ENCODE peak calls at places on chromosomes 3 and 15, in six cellular contexts. One of them, this sample, is unnamed.

GRCh38 chr3:44516230-44516629 is 38.8 kb upstream of the ZNF445 start:
- DNase-seq in endothelial cell of umbilical vein: no peak
- DNase-seq in K562: no peak
- DNase-seq in HepG2: no peak
- DNase-seq in GM12878: no peak
- DNase-seq in A549: no peak
- DNase-seq in this sample: peak

GRCh38 chr3:185912929-185913901 is 24.6 kb downstream of the TRA2B start:
- DNase-seq in endothelial cell of umbilical vein: no peak
- DNase-seq in K562: no peak
- DNase-seq in HepG2: no peak
- DNase-seq in GM12878: no peak
- DNase-seq in A549: no peak
- DNase-seq in this sample: peak

GRCh38 chr3:46209751-46210470 is 1.8 kb upstream of the CCR1 start:
- DNase-seq in endothelial cell of umbilical vein: no peak
- DNase-seq in K562: no peak
- DNase-seq in HepG2: no peak
- DNase-seq in GM12878: no peak
- DNase-seq in A549: no peak
- DNase-seq in this sample: no peak

GRCh38 chr15:68340711-68341671 is 63.4 kb downstream of the FEM1B start:
- DNase-seq in endothelial cell of umbilical vein: peak
- DNase-seq in K562: no peak
- DNase-seq in HepG2: no peak
- DNase-seq in GM12878: no peak
- DNase-seq in A549: no peak
- DNase-seq in this sample: no peak

GRCh38 chr3:8001712-8002111 is 499.9 kb upstream of the LMCD1 start:
- DNase-seq in endothelial cell of umbilical vein: no peak
- DNase-seq in K562: no peak
- DNase-seq in HepG2: no peak
- DNase-seq in GM12878: no peak
- DNase-seq in A549: no peak
- DNase-seq in this sample: no peak

GRCh38 chr15:98560338-98560737 is 88.0 kb upstream of the IGF1R start:
- DNase-seq in endothelial cell of umbilical vein: no peak
- DNase-seq in K562: no peak
- DNase-seq in HepG2: no peak
- DNase-seq in GM12878: no peak
- DNase-seq in A549: no peak
- DNase-seq in this sample: no peak

GRCh38 chr15:78979456-78980320 is 34.8 kb upstream of the CTSH start:
- DNase-seq in endothelial cell of umbilical vein: peak
- DNase-seq in K562: peak
- DNase-seq in HepG2: peak
- DNase-seq in GM12878: peak
- DNase-seq in A549: peak
- DNase-seq in this sample: peak

GRCh38 chr15:45847645-45848044 is 212.8 kb downstream of the SQOR start:
- DNase-seq in endothelial cell of umbilical vein: no peak
- DNase-seq in K562: no peak
- DNase-seq in HepG2: no peak
- DNase-seq in GM12878: no peak
- DNase-seq in A549: no peak
- DNase-seq in this sample: no peak

GRCh38 chr3:128245460-128245859 is 92.2 kb downstream of the EEFSEC start:
- DNase-seq in endothelial cell of umbilical vein: no peak
- DNase-seq in K562: no peak
- DNase-seq in HepG2: no peak
- DNase-seq in GM12878: no peak
- DNase-seq in A549: no peak
- DNase-seq in this sample: no peak

GRCh38 chr3:197482001-197482400 is 73.8 kb downstream of the BDH1 start:
- DNase-seq in endothelial cell of umbilical vein: peak
- DNase-seq in K562: no peak
- DNase-seq in HepG2: no peak
- DNase-seq in GM12878: no peak
- DNase-seq in A549: no peak
- DNase-seq in this sample: no peak

GRCh38 chr3:64209866-64210609 is 15.2 kb downstream of the PRICKLE2 start:
- DNase-seq in endothelial cell of umbilical vein: peak
- DNase-seq in K562: no peak
- DNase-seq in HepG2: no peak
- DNase-seq in GM12878: no peak
- DNase-seq in A549: no peak
- DNase-seq in this sample: no peak

GRCh38 chr15:77019476-77020331 is 24.8 kb downstream of the PSTPIP1 start:
- DNase-seq in endothelial cell of umbilical vein: no peak
- DNase-seq in K562: no peak
- DNase-seq in HepG2: no peak
- DNase-seq in GM12878: no peak
- DNase-seq in A549: no peak
- DNase-seq in this sample: peak

GRCh38 chr3:24686764-24687163 is 192.1 kb upstream of the THRB start:
- DNase-seq in endothelial cell of umbilical vein: no peak
- DNase-seq in K562: no peak
- DNase-seq in HepG2: no peak
- DNase-seq in GM12878: no peak
- DNase-seq in A549: no peak
- DNase-seq in this sample: peak

GRCh38 chr3:65888980-65889706 is 149.6 kb downstream of the MAGI1 start:
- DNase-seq in endothelial cell of umbilical vein: peak
- DNase-seq in K562: no peak
- DNase-seq in HepG2: no peak
- DNase-seq in GM12878: no peak
- DNase-seq in A549: peak
- DNase-seq in this sample: no peak

GRCh38 chr3:48067271-48067670 is 51.1 kb upstream of the MAP4 start:
- DNase-seq in endothelial cell of umbilical vein: no peak
- DNase-seq in K562: no peak
- DNase-seq in HepG2: no peak
- DNase-seq in GM12878: no peak
- DNase-seq in A549: no peak
- DNase-seq in this sample: no peak

GRCh38 chr15:73265536-73266153 is 103.1 kb downstream of the HCN4 start:
- DNase-seq in endothelial cell of umbilical vein: peak
- DNase-seq in K562: peak
- DNase-seq in HepG2: peak
- DNase-seq in GM12878: no peak
- DNase-seq in A549: peak
- DNase-seq in this sample: peak

GRCh38 chr3:71879089-71879488 is 94.1 kb upstream of the PROK2 start:
- DNase-seq in endothelial cell of umbilical vein: no peak
- DNase-seq in K562: no peak
- DNase-seq in HepG2: no peak
- DNase-seq in GM12878: no peak
- DNase-seq in A549: no peak
- DNase-seq in this sample: no peak

GRCh38 chr15:90582553-90582952 is 52.8 kb downstream of the CRTC3 start:
- DNase-seq in endothelial cell of umbilical vein: no peak
- DNase-seq in K562: no peak
- DNase-seq in HepG2: no peak
- DNase-seq in GM12878: no peak
- DNase-seq in A549: no peak
- DNase-seq in this sample: no peak

GRCh38 chr15:32676095-32676643 is 34.7 kb downstream of the SCG5 start:
- DNase-seq in endothelial cell of umbilical vein: no peak
- DNase-seq in K562: no peak
- DNase-seq in HepG2: no peak
- DNase-seq in GM12878: no peak
- DNase-seq in A549: no peak
- DNase-seq in this sample: no peak

GRCh38 chr3:14472471-14473351 is 67.4 kb downstream of the GRIP2 start:
- DNase-seq in endothelial cell of umbilical vein: peak
- DNase-seq in K562: no peak
- DNase-seq in HepG2: peak
- DNase-seq in GM12878: no peak
- DNase-seq in A549: peak
- DNase-seq in this sample: peak

GRCh38 chr15:63502843-63503738 is 1.3 kb upstream of the USP3 start:
- DNase-seq in endothelial cell of umbilical vein: peak
- DNase-seq in K562: peak
- DNase-seq in HepG2: peak
- DNase-seq in GM12878: peak
- DNase-seq in A549: peak
- DNase-seq in this sample: peak

GRCh38 chr3:49454457-49454856 is 15.6 kb upstream of the DAG1 start:
- DNase-seq in endothelial cell of umbilical vein: no peak
- DNase-seq in K562: peak
- DNase-seq in HepG2: peak
- DNase-seq in GM12878: no peak
- DNase-seq in A549: peak
- DNase-seq in this sample: no peak

GRCh38 chr15:101178414-101178813 is 73.4 kb downstream of the CHSY1 start:
- DNase-seq in endothelial cell of umbilical vein: no peak
- DNase-seq in K562: no peak
- DNase-seq in HepG2: no peak
- DNase-seq in GM12878: no peak
- DNase-seq in A549: no peak
- DNase-seq in this sample: no peak

GRCh38 chr15:87498545-87498944 is 758.0 kb downstream of the NTRK3 start:
- DNase-seq in endothelial cell of umbilical vein: no peak
- DNase-seq in K562: no peak
- DNase-seq in HepG2: no peak
- DNase-seq in GM12878: no peak
- DNase-seq in A549: no peak
- DNase-seq in this sample: no peak

GRCh38 chr3:34463414-34463813 is 665.0 kb downstream of the PDCD6IP start:
- DNase-seq in endothelial cell of umbilical vein: no peak
- DNase-seq in K562: no peak
- DNase-seq in HepG2: no peak
- DNase-seq in GM12878: no peak
- DNase-seq in A549: no peak
- DNase-seq in this sample: no peak

GRCh38 chr3:195106418-195106906 is 164.5 kb downstream of the XXYLT1 start:
- DNase-seq in endothelial cell of umbilical vein: peak
- DNase-seq in K562: peak
- DNase-seq in HepG2: no peak
- DNase-seq in GM12878: no peak
- DNase-seq in A549: peak
- DNase-seq in this sample: peak
- H3K4me3 ChIP-seq in endothelial cell of umbilical vein: no peak
- H3K4me3 ChIP-seq in K562: no peak
- H3K4me3 ChIP-seq in HepG2: peak
- H3K4me3 ChIP-seq in GM12878: no peak
- H3K4me3 ChIP-seq in A549: no peak
- H3K4me3 ChIP-seq in this sample: no peak

GRCh38 chr3:122351612-122352011 is 26.6 kb downstream of the CSTA start:
- DNase-seq in endothelial cell of umbilical vein: no peak
- DNase-seq in K562: no peak
- DNase-seq in HepG2: no peak
- DNase-seq in GM12878: no peak
- DNase-seq in A549: no peak
- DNase-seq in this sample: no peak

GRCh38 chr3:122349171-122349570 is 24.1 kb downstream of the CSTA start:
- DNase-seq in endothelial cell of umbilical vein: no peak
- DNase-seq in K562: no peak
- DNase-seq in HepG2: no peak
- DNase-seq in GM12878: no peak
- DNase-seq in A549: no peak
- DNase-seq in this sample: no peak

GRCh38 chr3:122353901-122354401 is 28.9 kb downstream of the CSTA start:
- DNase-seq in endothelial cell of umbilical vein: no peak
- DNase-seq in K562: no peak
- DNase-seq in HepG2: no peak
- DNase-seq in GM12878: no peak
- DNase-seq in A549: no peak
- DNase-seq in this sample: peak

GRCh38 chr3:122353215-122353614 is 28.2 kb downstream of the CSTA start:
- DNase-seq in endothelial cell of umbilical vein: no peak
- DNase-seq in K562: no peak
- DNase-seq in HepG2: no peak
- DNase-seq in GM12878: no peak
- DNase-seq in A549: no peak
- DNase-seq in this sample: no peak

GRCh38 chr3:122350814-122351418 is 25.9 kb downstream of the CSTA start:
- DNase-seq in endothelial cell of umbilical vein: no peak
- DNase-seq in K562: no peak
- DNase-seq in HepG2: no peak
- DNase-seq in GM12878: no peak
- DNase-seq in A549: no peak
- DNase-seq in this sample: no peak
- TF ChIP-seq MYC in endothelial cell of umbilical vein: no peak
- TF ChIP-seq MYC in K562: no peak
- TF ChIP-seq MYC in HepG2: no peak
- TF ChIP-seq MYC in GM12878: no peak
- TF ChIP-seq MYC in A549: no peak
- TF ChIP-seq MYC in this sample: no peak

GRCh38 chr3:110062711-110063110 is 725.4 kb upstream of the DPPA4 start:
- DNase-seq in endothelial cell of umbilical vein: no peak
- DNase-seq in K562: no peak
- DNase-seq in HepG2: no peak
- DNase-seq in GM12878: no peak
- DNase-seq in A549: no peak
- DNase-seq in this sample: no peak
- H3K4me3 ChIP-seq in endothelial cell of umbilical vein: no peak
- H3K4me3 ChIP-seq in K562: no peak
- H3K4me3 ChIP-seq in HepG2: no peak
- H3K4me3 ChIP-seq in GM12878: no peak
- H3K4me3 ChIP-seq in A549: no peak
- H3K4me3 ChIP-seq in this sample: no peak

DNA sequence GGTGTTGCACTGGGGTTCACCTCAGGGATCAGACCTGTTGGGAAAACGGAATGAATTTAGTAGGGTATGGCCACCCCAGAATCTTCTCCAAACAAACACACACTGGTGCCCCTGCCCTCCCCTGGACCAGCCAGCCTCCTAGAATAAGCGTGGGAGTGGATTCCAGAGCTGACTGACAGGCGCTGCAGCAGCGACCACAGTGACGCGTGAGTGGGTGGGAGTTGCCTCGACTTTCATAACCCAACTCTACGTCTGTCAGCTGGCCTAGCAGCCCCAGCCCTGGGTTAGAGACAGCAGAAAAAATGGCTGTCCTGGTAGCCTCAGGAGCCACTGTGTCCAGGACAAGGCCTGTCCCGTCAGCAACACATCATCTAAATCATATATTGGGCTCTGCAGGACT is 9.9 kb downstream of the PLA2G4B start:
- DNase-seq in endothelial cell of umbilical vein: no peak
- DNase-seq in K562: peak
- DNase-seq in HepG2: no peak
- DNase-seq in GM12878: no peak
- DNase-seq in A549: no peak
- DNase-seq in this sample: peak
- TF ChIP-seq MYC in endothelial cell of umbilical vein: no peak
- TF ChIP-seq MYC in K562: no peak
- TF ChIP-seq MYC in HepG2: no peak
- TF ChIP-seq MYC in GM12878: no peak
- TF ChIP-seq MYC in A549: no peak
- TF ChIP-seq MYC in this sample: no peak

DNA sequence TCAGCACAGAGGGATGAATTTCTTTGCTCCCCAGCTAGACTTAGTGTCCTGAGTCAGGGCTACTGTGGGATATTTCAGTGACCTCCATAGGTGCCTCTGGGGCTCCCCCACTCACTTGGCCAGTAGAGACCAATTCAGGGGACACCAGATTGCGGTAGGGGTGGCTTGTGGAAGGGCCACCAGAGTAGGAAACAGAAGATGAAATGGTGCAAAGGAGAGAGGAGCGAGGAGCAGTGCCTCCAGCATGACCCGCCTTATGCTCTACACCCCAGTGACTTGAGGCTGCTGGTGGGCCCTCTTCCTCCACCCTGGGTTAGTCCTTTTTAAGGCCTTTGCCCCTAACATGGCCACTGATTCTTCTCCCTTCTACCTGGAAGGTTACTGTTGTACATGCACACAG is 2.5 kb downstream of the AEN start:
- DNase-seq in endothelial cell of umbilical vein: no peak
- DNase-seq in K562: no peak
- DNase-seq in HepG2: no peak
- DNase-seq in GM12878: no peak
- DNase-seq in A549: no peak
- DNase-seq in this sample: no peak
- H3K4me3 ChIP-seq in endothelial cell of umbilical vein: no peak
- H3K4me3 ChIP-seq in K562: no peak
- H3K4me3 ChIP-seq in HepG2: peak
- H3K4me3 ChIP-seq in GM12878: peak
- H3K4me3 ChIP-seq in A549: peak
- H3K4me3 ChIP-seq in this sample: peak